ENCODE peak calls at places on chromosomes 2 and 18, in ten cellular contexts. Y, I, F, E, X, G, N, P, M and L are unnamed samples.

GRCh38 chr2:66446178-66446860 is 11.4 kb downstream of the MEIS1 start:
- DNase-seq in Y (no peak), I (no peak), F (no peak), E (no peak), X (peak; percentile 50), G (no peak), N (no peak), P (no peak), M (peak; percentile 76), L (no peak)

GRCh38 chr2:39778775-39779751 is at the start of gene THUMPD2:
- DNase-seq in Y (peak; percentile 68), I (peak; percentile 65), F (peak; percentile 66), E (peak; percentile 29), X (peak; percentile 80), G (peak; percentile 51), N (peak; percentile 92), P (peak; percentile 93), M (peak; percentile 65), L (peak; percentile 39)

GRCh38 chr2:30684026-30684425 is 123.2 kb downstream of the CAPN13 start:
- DNase-seq in Y (no peak), I (no peak), F (no peak), E (no peak), X (no peak), G (no peak), N (no peak), P (no peak), M (no peak), L (no peak)

GRCh38 chr2:234488913-234489451 is 7.9 kb downstream of the ARL4C start:
- DNase-seq in Y (no peak), I (no peak), F (no peak), E (peak; percentile 69), X (no peak), G (no peak), N (peak; percentile 96), P (no peak), M (no peak), L (peak; percentile 50)

GRCh38 chr2:170024721-170025120 is 153.2 kb upstream of the MYO3B start:
- DNase-seq in Y (no peak), I (no peak), F (no peak), E (no peak), X (no peak), G (no peak), N (no peak), P (no peak), M (no peak), L (no peak)

GRCh38 chr18:36829362-36830140 is 624 bp downstream of the KIAA1328 start:
- DNase-seq in Y (no peak), I (no peak), F (no peak), E (no peak), X (no peak), G (no peak), N (no peak), P (no peak), M (peak; percentile 44), L (no peak)

GRCh38 chr2:181152701-181153100 is 172.3 kb downstream of the UBE2E3 start:
- DNase-seq in Y (no peak), I (no peak), F (no peak), E (no peak), X (no peak), G (no peak), N (no peak), P (no peak), M (no peak), L (no peak)

GRCh38 chr2:16900405-16901025 is 234.9 kb upstream of the CYRIA start:
- DNase-seq in Y (peak; percentile 19), I (no peak), F (no peak), E (no peak), X (peak; percentile 69), G (no peak), N (peak; percentile 12), P (peak; percentile 66), M (no peak), L (no peak)

GRCh38 chr2:121561617-121562268 is 31.1 kb downstream of the RNU4ATAC start:
- DNase-seq in Y (no peak), I (no peak), F (peak; percentile 14), E (no peak), X (no peak), G (no peak), N (peak; percentile 5), P (no peak), M (peak; percentile 36), L (no peak)

GRCh38 chr2:171578156-171578803 is 56.0 kb downstream of the CYBRD1 start:
- DNase-seq in Y (no peak), I (no peak), F (no peak), E (no peak), X (no peak), G (no peak), N (no peak), P (no peak), M (no peak), L (no peak)

GRCh38 chr18:71115261-71115660 is 826.4 kb downstream of the SOCS6 start:
- DNase-seq in Y (no peak), I (no peak), F (no peak), E (no peak), X (no peak), G (no peak), N (no peak), P (no peak), M (no peak), L (no peak)

GRCh38 chr2:47070920-47071824 is 83.9 kb downstream of the STPG4 start:
- DNase-seq in Y (peak; percentile 39), I (peak; percentile 55), F (no peak), E (no peak), X (no peak), G (no peak), N (peak; percentile 84), P (no peak), M (peak; percentile 88), L (no peak)

GRCh38 chr2:234694244-234695013 is 197.5 kb upstream of the ARL4C start:
- DNase-seq in Y (peak; percentile 53), I (no peak), F (peak; percentile 56), E (no peak), X (no peak), G (no peak), N (no peak), P (no peak), M (peak; percentile 76), L (no peak)

GRCh38 chr2:42046819-42047487 is 868 bp upstream of the PKDCC start:
- DNase-seq in Y (no peak), I (no peak), F (no peak), E (no peak), X (peak; percentile 82), G (no peak), N (no peak), P (peak; percentile 84), M (no peak), L (no peak)

GRCh38 chr2:126720647-126721046 is 64.7 kb downstream of the GYPC start:
- DNase-seq in Y (no peak), I (no peak), F (no peak), E (no peak), X (no peak), G (no peak), N (no peak), P (no peak), M (no peak), L (no peak)

GRCh38 chr18:29184654-29185053 is 1007.7 kb upstream of the CDH2 start:
- DNase-seq in Y (no peak), I (no peak), F (no peak), E (no peak), X (no peak), G (no peak), N (no peak), P (no peak), M (peak; percentile 47), L (no peak)

GRCh38 chr2:150598383-150598782 is 110.9 kb upstream of the RND3 start:
- DNase-seq in Y (no peak), I (no peak), F (no peak), E (no peak), X (no peak), G (no peak), N (no peak), P (peak; percentile 14), M (peak; percentile 16), L (no peak)

GRCh38 chr2:54464334-54464733 is 8.2 kb downstream of the SPTBN1 start:
- DNase-seq in Y (no peak), I (no peak), F (no peak), E (no peak), X (no peak), G (no peak), N (no peak), P (no peak), M (no peak), L (no peak)

GRCh38 chr2:58447586-58447985 is 206.5 kb upstream of the FANCL start:
- DNase-seq in Y (no peak), I (no peak), F (no peak), E (no peak), X (no peak), G (no peak), N (no peak), P (no peak), M (no peak), L (no peak)

GRCh38 chr18:23506393-23506792 is 3.1 kb downstream of the RMC1 start:
- DNase-seq in Y (no peak), I (no peak), F (no peak), E (no peak), X (no peak), G (no peak), N (no peak), P (no peak), M (no peak), L (no peak)

GRCh38 chr2:44004735-44005602 is 9.2 kb upstream of the LRPPRC start:
- DNase-seq in Y (no peak), I (no peak), F (no peak), E (no peak), X (no peak), G (no peak), N (no peak), P (no peak), M (no peak), L (no peak)

GRCh38 chr2:159982842-159983785 is 79.3 kb downstream of the PLA2R1 start:
- DNase-seq in Y (no peak), I (no peak), F (no peak), E (no peak), X (no peak), G (no peak), N (no peak), P (no peak), M (peak; percentile 61), L (no peak)

GRCh38 chr2:16302431-16302830 is 362.1 kb downstream of the MYCN start:
- DNase-seq in Y (no peak), I (no peak), F (no peak), E (no peak), X (no peak), G (no peak), N (no peak), P (no peak), M (no peak), L (no peak)

GRCh38 chr2:234191819-234192407 is 141.4 kb downstream of the SPP2 start:
- DNase-seq in Y (no peak), I (no peak), F (no peak), E (no peak), X (no peak), G (peak; percentile 90), N (no peak), P (no peak), M (peak; percentile 32), L (no peak)

GRCh38 chr2:19944205-19944845 is 42.5 kb upstream of the TTC32 start:
- DNase-seq in Y (no peak), I (no peak), F (no peak), E (no peak), X (no peak), G (no peak), N (no peak), P (no peak), M (no peak), L (no peak)

GRCh38 chr2:233240897-233241296 is 10.6 kb upstream of the ATG16L1 start:
- DNase-seq in Y (no peak), I (no peak), F (no peak), E (peak; percentile 15), X (no peak), G (no peak), N (peak; percentile 88), P (no peak), M (no peak), L (no peak)

GRCh38 chr2:22281033-22281432 is 1103.9 kb upstream of the KLHL29 start:
- DNase-seq in Y (no peak), I (no peak), F (no peak), E (no peak), X (no peak), G (peak; percentile 11), N (no peak), P (no peak), M (peak; percentile 12), L (no peak)

GRCh38 chr18:78579449-78579848 is 400.2 kb upstream of the SALL3 start:
- DNase-seq in Y (no peak), I (no peak), F (no peak), E (no peak), X (no peak), G (no peak), N (no peak), P (no peak), M (no peak), L (no peak)